ENCODE peak calls at places on chromosomes 13 and 19, in six cellular contexts. H is astrocyte of the spinal cord, M is fibroblast of villous mesenchyme, Y is cardiac fibroblast, S is PC-3, G is fibroblast of the aortic adventitia. D is an unnamed sample.

GRCh38 chr13:98225036-98225940 is 48.2 kb upstream of the RNF113B start:
- DNase-seq in S (no peak), H (no peak), M (peak; percentile 68), G (no peak), Y (no peak), D (no peak)

GRCh38 chr13:31965361-31966066 is 66.1 kb upstream of the FRY start:
- DNase-seq in M (peak; percentile 73), H (peak; percentile 67), Y (peak; percentile 65), G (peak; percentile 56), S (no peak), D (no peak)

GRCh38 chr19:15197275-15198005 is 3.4 kb downstream of the NOTCH3 start:
- DNase-seq in M (peak; percentile 36), G (no peak), H (no peak), S (no peak), Y (peak; percentile 46), D (no peak)

GRCh38 chr13:81745391-81745790 is 1404.5 kb upstream of the SPRY2 start:
- DNase-seq in M (no peak), Y (no peak), H (no peak), S (no peak), G (no peak), D (no peak)

GRCh38 chr13:98629055-98629454 is 52.1 kb upstream of the STK24 start:
- DNase-seq in S (no peak), M (no peak), Y (no peak), H (no peak), G (no peak), D (no peak)

GRCh38 chr13:112606125-112607001 is 18.4 kb upstream of the TUBGCP3 start:
- DNase-seq in M (peak; percentile 88), Y (peak; percentile 93), H (peak; percentile 87), S (peak; percentile 80), G (peak; percentile 84), D (no peak)

GRCh38 chr13:35830850-35831450 is 300.2 kb downstream of the DCLK1 start:
- DNase-seq in S (no peak), H (no peak), Y (no peak), G (no peak), M (no peak), D (no peak)

GRCh38 chr19:35251456-35251855 is 2.7 kb downstream of the LSR start:
- DNase-seq in S (no peak), G (no peak), M (no peak), Y (no peak), H (no peak), D (no peak)

GRCh38 chr19:53076984-53077383 is 26.2 kb downstream of the ZNF160 start:
- DNase-seq in S (peak; percentile 13), Y (peak; percentile 66), M (peak; percentile 65), H (peak; percentile 45), G (peak; percentile 9), D (no peak)

GRCh38 chr19:50702870-50703829 is 16.5 kb downstream of the SHANK1 start:
- DNase-seq in S (peak; percentile 57), Y (peak; percentile 26), H (no peak), G (no peak), M (no peak), D (no peak)

GRCh38 chr19:7122701-7123100 is 53.2 kb downstream of the ZNF557 start:
- DNase-seq in H (no peak), M (no peak), Y (no peak), G (no peak), S (no peak), D (no peak)

DNA sequence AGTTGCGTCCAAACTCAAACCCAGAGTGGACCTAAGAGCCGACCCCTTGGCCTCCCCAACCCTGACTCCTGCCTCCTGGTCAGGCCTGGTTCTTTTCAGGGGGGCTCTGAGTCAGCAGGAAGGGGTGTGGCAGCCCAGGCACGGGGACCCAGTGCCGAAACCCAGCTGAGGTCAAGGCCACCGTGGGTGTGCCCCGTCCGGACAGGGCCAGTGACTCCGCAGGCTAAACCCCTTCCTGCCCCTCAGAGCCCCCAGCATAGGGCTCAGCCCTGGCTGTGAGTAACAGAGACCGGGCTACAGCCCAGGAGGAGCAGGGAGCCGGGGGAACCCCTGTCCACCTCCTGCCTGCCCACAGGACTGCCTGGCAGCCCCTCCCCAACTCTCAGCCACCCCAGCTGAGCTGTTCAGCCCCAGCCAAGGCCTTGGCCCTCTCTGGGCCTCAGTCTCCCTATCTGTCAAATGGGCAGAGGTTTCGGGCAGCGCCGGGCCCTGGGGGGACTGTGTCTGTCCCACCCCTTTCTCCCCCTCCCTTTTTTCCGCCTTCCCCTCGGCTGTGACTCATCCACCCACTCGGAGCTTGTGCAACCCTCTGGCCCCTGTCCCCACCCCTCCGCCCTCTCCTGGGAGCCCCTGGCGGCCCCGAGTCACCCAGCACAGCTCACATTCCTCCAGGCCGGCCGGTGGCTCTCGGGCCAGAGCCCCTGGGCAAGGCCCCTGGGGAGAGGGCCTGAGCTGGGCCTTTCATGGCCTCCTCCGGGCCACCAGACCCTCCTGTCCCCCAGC is 8.6 kb downstream of the ZBTB7A start:
- DNase-seq in Y (peak; percentile 92), G (peak; percentile 90), H (peak; percentile 79), S (peak; percentile 77), M (peak; percentile 93), D (no peak)
- H3K4me3 ChIP-seq in Y (peak overlapping the region; percentile 41), G (peak overlapping the region; percentile 57), H (no peak overlapping the region), S (peak overlapping the region; percentile 9), M (peak overlapping the region; percentile 54), D (peak overlapping the region; percentile 6)

DNA sequence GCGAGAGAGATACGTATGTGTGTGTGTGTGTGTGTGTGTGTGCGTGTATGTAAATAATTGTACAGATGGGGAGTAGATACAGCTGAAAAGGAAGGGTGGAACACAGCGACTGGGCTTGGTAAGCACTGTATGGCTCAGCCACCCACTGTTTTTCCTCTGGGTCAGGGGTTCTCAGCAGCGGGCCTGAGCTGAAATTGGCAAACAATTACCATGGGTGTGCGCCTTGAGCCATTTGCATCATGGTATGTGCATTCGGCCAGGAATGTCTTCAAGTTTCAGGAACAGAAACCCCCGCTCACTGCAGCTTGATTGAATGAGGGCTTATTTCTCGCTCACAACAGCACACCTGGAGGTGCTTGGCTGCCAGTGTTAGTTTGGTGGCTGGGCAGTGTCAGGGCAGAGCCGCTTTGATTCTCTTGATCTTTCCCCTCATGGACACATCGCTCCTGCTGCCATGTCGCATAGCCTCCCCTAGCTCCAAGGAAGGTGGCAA is 126.7 kb downstream of the SIPA1L3 start:
- DNase-seq in G (no peak), M (no peak), H (peak; percentile 61), S (no peak), Y (no peak), D (no peak)
- TF ChIP-seq CTCF in G (no peak), M (no peak), H (no peak), S (no peak), Y (no peak), D (no peak)

GRCh38 chr19:38387550-38388309 is at the start of gene GGN:
- DNase-seq in Y (peak; percentile 95), M (peak; percentile 97), H (peak; percentile 97), S (peak; percentile 87), G (peak; percentile 93), D (peak; percentile 75)

GRCh38 chr19:38388310-38389100 is at the start of gene SPRED3:
- DNase-seq in Y (peak; percentile 72), S (peak; percentile 35), H (no peak), G (no peak), M (peak; percentile 77), D (no peak)

GRCh38 chr19:38386968-38387549 is 775 bp downstream of the GGN start:
- DNase-seq in G (no peak), Y (no peak), M (no peak), H (peak; percentile 16), S (no peak), D (no peak)

GRCh38 chr19:38389957-38390924 is 1.7 kb downstream of the SPRED3 start:
- DNase-seq in G (no peak), Y (no peak), H (no peak), S (no peak), M (no peak), D (no peak)

GRCh38 chr19:38389101-38389925 is 816 bp downstream of the SPRED3 start:
- DNase-seq in Y (peak; percentile 81), H (peak; percentile 84), M (peak; percentile 69), G (peak; percentile 76), S (peak; percentile 72), D (no peak)
- H3K4me3 ChIP-seq in Y (peak overlapping the region; percentile 82), H (peak overlapping the region; percentile 82), M (peak overlapping the region; percentile 85), G (peak overlapping the region; percentile 90), S (peak overlapping the region; percentile 85), D (peak overlapping the region; percentile 75)

GRCh38 chr19:1293782-1294621 is 8.3 kb downstream of the EFNA2 start:
- DNase-seq in S (no peak), M (no peak), Y (no peak), G (no peak), H (no peak), D (no peak)
- TF ChIP-seq CTCF in S (no peak), M (no peak), Y (no peak), G (no peak), H (no peak), D (no peak)

D was measured in AG04449.